ENCODE peak calls at places on chromosome 7, in five cellular contexts. One of them, this sample, is unnamed.

GRCh38 chr7:120915314-120915713 is 35.3 kb upstream of the ING3 start:
- DNase-seq in brain microvascular endothelial cell: no peak
- DNase-seq in cardiac fibroblast: no peak
- DNase-seq in GM06990: no peak
- DNase-seq in fibroblast of pulmonary artery: no peak
- DNase-seq in this sample: no peak

GRCh38 chr7:130970696-130971095 is 236.7 kb upstream of the KLF14 start:
- DNase-seq in cardiac fibroblast: peak
- DNase-seq in GM06990: no peak
- DNase-seq in fibroblast of pulmonary artery: peak
- DNase-seq in brain microvascular endothelial cell: no peak
- DNase-seq in this sample: no peak

GRCh38 chr7:13742719-13743640 is 246.5 kb downstream of the ETV1 start:
- DNase-seq in GM06990: no peak
- DNase-seq in cardiac fibroblast: peak
- DNase-seq in fibroblast of pulmonary artery: peak
- DNase-seq in brain microvascular endothelial cell: peak
- DNase-seq in this sample: peak

GRCh38 chr7:109094-109493 is 83.3 kb upstream of the FAM20C start:
- DNase-seq in brain microvascular endothelial cell: no peak
- DNase-seq in GM06990: no peak
- DNase-seq in cardiac fibroblast: no peak
- DNase-seq in fibroblast of pulmonary artery: no peak
- DNase-seq in this sample: no peak

GRCh38 chr7:618539-619355 is 99.1 kb upstream of the PDGFA start:
- DNase-seq in brain microvascular endothelial cell: no peak
- DNase-seq in fibroblast of pulmonary artery: peak
- DNase-seq in cardiac fibroblast: no peak
- DNase-seq in GM06990: no peak
- DNase-seq in this sample: no peak

GRCh38 chr7:121187676-121188075 is 141.1 kb upstream of the WNT16 start:
- DNase-seq in brain microvascular endothelial cell: no peak
- DNase-seq in fibroblast of pulmonary artery: peak
- DNase-seq in GM06990: no peak
- DNase-seq in cardiac fibroblast: no peak
- DNase-seq in this sample: no peak

GRCh38 chr7:2106920-2107319 is 125.8 kb downstream of the MAD1L1 start:
- DNase-seq in brain microvascular endothelial cell: peak
- DNase-seq in cardiac fibroblast: peak
- DNase-seq in fibroblast of pulmonary artery: no peak
- DNase-seq in GM06990: no peak
- DNase-seq in this sample: no peak

GRCh38 chr7:47806701-47807103 is 141.6 kb downstream of the PKD1L1 start:
- DNase-seq in fibroblast of pulmonary artery: peak
- DNase-seq in GM06990: no peak
- DNase-seq in cardiac fibroblast: peak
- DNase-seq in brain microvascular endothelial cell: no peak
- DNase-seq in this sample: no peak

GRCh38 chr7:83677180-83677866 is 28.4 kb upstream of the SEMA3E start:
- DNase-seq in brain microvascular endothelial cell: peak
- DNase-seq in cardiac fibroblast: peak
- DNase-seq in fibroblast of pulmonary artery: peak
- DNase-seq in GM06990: no peak
- DNase-seq in this sample: no peak

GRCh38 chr7:134212576-134213546 is 85.7 kb downstream of the LRGUK start:
- DNase-seq in GM06990: no peak
- DNase-seq in brain microvascular endothelial cell: peak
- DNase-seq in fibroblast of pulmonary artery: peak
- DNase-seq in cardiac fibroblast: peak
- DNase-seq in this sample: no peak

GRCh38 chr7:105877736-105878135 is 1.3 kb upstream of the ATXN7L1 start:
- DNase-seq in fibroblast of pulmonary artery: peak
- DNase-seq in brain microvascular endothelial cell: no peak
- DNase-seq in cardiac fibroblast: no peak
- DNase-seq in GM06990: no peak
- DNase-seq in this sample: no peak

GRCh38 chr7:26429168-26429567 is 137.5 kb downstream of the SNX10 start:
- DNase-seq in cardiac fibroblast: no peak
- DNase-seq in brain microvascular endothelial cell: no peak
- DNase-seq in GM06990: no peak
- DNase-seq in fibroblast of pulmonary artery: no peak
- DNase-seq in this sample: no peak

GRCh38 chr7:121831320-121831719 is 41.6 kb upstream of the PTPRZ1 start:
- DNase-seq in fibroblast of pulmonary artery: no peak
- DNase-seq in GM06990: no peak
- DNase-seq in cardiac fibroblast: no peak
- DNase-seq in brain microvascular endothelial cell: no peak
- DNase-seq in this sample: no peak

GRCh38 chr7:2515424-2516193 is 4.0 kb upstream of the LFNG start:
- DNase-seq in GM06990: no peak
- DNase-seq in fibroblast of pulmonary artery: no peak
- DNase-seq in brain microvascular endothelial cell: no peak
- DNase-seq in cardiac fibroblast: no peak
- DNase-seq in this sample: no peak

GRCh38 chr7:97733276-97734206 is 1.7 kb downstream of the TAC1 start:
- DNase-seq in GM06990: no peak
- DNase-seq in cardiac fibroblast: no peak
- DNase-seq in fibroblast of pulmonary artery: no peak
- DNase-seq in brain microvascular endothelial cell: no peak
- DNase-seq in this sample: no peak

GRCh38 chr7:96023376-96023775 is 251.0 kb downstream of the DYNC1I1 start:
- DNase-seq in GM06990: no peak
- DNase-seq in brain microvascular endothelial cell: no peak
- DNase-seq in fibroblast of pulmonary artery: no peak
- DNase-seq in cardiac fibroblast: no peak
- DNase-seq in this sample: no peak

DNA sequence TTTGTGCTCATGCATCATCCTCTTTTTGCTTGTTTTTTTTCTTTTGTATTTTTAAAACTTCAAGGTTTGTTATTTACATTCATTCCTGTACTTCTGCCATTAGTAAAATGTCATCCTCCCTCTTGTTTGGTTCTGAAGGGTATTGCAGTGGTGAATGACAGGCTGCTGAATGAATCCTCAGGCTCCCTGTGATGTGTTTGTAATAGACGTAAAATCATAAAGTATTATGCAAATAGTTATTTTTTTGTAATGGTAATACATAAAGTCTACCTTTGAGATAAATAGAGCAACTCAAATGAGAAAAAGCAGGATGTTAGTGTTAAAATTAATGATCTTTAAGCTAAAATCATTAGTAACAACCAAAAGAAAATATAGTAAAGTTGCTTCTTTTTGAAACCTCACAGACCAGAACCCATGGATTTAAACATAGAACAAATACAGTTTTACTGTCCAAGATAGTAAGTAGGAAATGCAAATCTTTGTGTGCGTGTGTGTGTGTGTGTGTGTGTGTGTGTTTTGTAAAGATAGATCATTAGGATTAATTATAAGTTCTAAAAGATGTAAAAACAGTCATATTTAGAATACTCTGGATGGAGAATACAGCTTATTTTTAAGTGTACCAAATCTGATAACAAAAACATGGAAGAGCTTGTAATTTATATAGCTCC is 4.5 kb downstream of the GLCCI1 start:
- DNase-seq in cardiac fibroblast: no peak
- DNase-seq in fibroblast of pulmonary artery: no peak
- DNase-seq in brain microvascular endothelial cell: no peak
- DNase-seq in GM06990: no peak
- DNase-seq in this sample: no peak
- H3K4me3 ChIP-seq in cardiac fibroblast: no peak
- H3K4me3 ChIP-seq in fibroblast of pulmonary artery: no peak
- H3K4me3 ChIP-seq in brain microvascular endothelial cell: no peak
- H3K4me3 ChIP-seq in GM06990: peak
- H3K4me3 ChIP-seq in this sample: peak

GRCh38 chr7:45087301-45088145 is 1.2 kb downstream of the NACAD start:
- DNase-seq in GM06990: no peak
- DNase-seq in fibroblast of pulmonary artery: no peak
- DNase-seq in cardiac fibroblast: no peak
- DNase-seq in brain microvascular endothelial cell: no peak
- DNase-seq in this sample: no peak
- H3K4me3 ChIP-seq in GM06990: no peak
- H3K4me3 ChIP-seq in fibroblast of pulmonary artery: no peak
- H3K4me3 ChIP-seq in cardiac fibroblast: no peak
- H3K4me3 ChIP-seq in brain microvascular endothelial cell: no peak
- H3K4me3 ChIP-seq in this sample: no peak

GRCh38 chr7:132655071-132655761 is 78.9 kb upstream of the PLXNA4 start:
- DNase-seq in brain microvascular endothelial cell: peak
- DNase-seq in cardiac fibroblast: peak
- DNase-seq in GM06990: peak
- DNase-seq in fibroblast of pulmonary artery: peak
- DNase-seq in this sample: no peak
- H3K4me3 ChIP-seq in brain microvascular endothelial cell: peak
- H3K4me3 ChIP-seq in cardiac fibroblast: peak
- H3K4me3 ChIP-seq in GM06990: no peak
- H3K4me3 ChIP-seq in fibroblast of pulmonary artery: peak
- H3K4me3 ChIP-seq in this sample: no peak

DNA sequence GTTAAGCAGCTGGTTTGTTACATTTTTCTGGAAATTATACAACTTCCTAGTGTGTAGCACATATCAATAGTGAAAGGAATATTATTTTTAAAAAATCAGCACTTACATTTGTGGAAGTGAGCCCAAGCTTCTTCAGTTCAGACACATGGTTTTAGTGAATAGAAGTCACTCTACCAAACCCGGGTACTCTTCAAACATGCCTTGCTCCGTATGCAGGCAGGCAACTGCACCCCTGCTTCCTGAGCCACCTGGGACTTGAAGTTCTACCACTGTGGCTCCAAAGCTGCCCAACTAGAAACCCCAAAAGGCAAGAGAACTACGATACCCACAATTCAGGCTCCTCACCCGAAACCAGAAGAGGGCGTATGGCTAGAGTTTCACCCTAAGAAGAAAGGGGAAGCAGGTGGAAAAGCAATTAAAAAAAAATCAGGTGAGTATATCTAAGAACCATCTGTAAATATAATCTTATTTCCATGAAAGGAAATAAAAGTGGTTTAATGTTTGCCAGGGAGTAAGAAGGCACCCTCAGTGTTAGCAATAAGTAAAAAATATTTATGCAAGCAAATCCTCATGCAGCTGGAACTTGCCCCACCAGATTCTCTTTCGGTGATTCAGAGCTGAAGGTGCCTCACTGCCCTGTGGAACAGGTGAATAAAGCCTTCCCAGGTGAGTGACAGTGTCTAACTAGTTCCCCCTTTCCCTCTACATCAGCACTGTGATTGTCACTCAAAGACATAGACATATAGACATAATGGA is at the start of gene MACC1:
- DNase-seq in fibroblast of pulmonary artery: no peak
- DNase-seq in brain microvascular endothelial cell: no peak
- DNase-seq in cardiac fibroblast: no peak
- DNase-seq in GM06990: peak
- DNase-seq in this sample: peak
- H3K4me3 ChIP-seq in fibroblast of pulmonary artery: no peak
- H3K4me3 ChIP-seq in brain microvascular endothelial cell: no peak
- H3K4me3 ChIP-seq in cardiac fibroblast: no peak
- H3K4me3 ChIP-seq in GM06990: peak
- H3K4me3 ChIP-seq in this sample: peak

GRCh38 chr7:24521917-24522583 is 51.2 kb upstream of the PALS2 start:
- DNase-seq in GM06990: no peak
- DNase-seq in fibroblast of pulmonary artery: no peak
- DNase-seq in cardiac fibroblast: no peak
- DNase-seq in brain microvascular endothelial cell: no peak
- DNase-seq in this sample: no peak
- H3K4me3 ChIP-seq in GM06990: no peak
- H3K4me3 ChIP-seq in fibroblast of pulmonary artery: no peak
- H3K4me3 ChIP-seq in cardiac fibroblast: no peak
- H3K4me3 ChIP-seq in brain microvascular endothelial cell: no peak
- H3K4me3 ChIP-seq in this sample: no peak

DNA sequence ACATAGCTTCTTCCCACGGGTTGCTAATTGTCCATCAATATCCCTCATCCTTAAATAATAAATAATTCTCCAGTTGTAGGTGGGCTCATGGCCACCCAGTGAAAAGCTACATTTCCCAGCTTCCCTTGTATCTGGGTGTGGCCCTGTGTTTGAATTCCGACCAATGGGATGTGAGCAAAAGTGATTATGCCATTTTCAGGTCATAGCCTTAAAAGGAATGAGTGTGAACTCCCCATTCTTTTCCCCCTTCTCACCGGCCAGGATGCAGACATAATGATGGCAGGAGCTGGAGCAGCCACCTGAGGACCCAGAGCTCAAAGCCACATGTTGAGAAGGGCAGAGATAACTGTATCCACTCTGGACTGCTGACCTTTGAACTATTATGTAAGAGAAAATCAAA is 30.3 kb upstream of the CALU start:
- DNase-seq in GM06990: no peak
- DNase-seq in fibroblast of pulmonary artery: no peak
- DNase-seq in brain microvascular endothelial cell: no peak
- DNase-seq in cardiac fibroblast: no peak
- DNase-seq in this sample: no peak
- H3K4me3 ChIP-seq in GM06990: no peak
- H3K4me3 ChIP-seq in fibroblast of pulmonary artery: no peak
- H3K4me3 ChIP-seq in brain microvascular endothelial cell: no peak
- H3K4me3 ChIP-seq in cardiac fibroblast: no peak
- H3K4me3 ChIP-seq in this sample: no peak

GRCh38 chr7:95006010-95006409 is 98.6 kb downstream of the PPP1R9A start:
- DNase-seq in fibroblast of pulmonary artery: no peak
- DNase-seq in GM06990: no peak
- DNase-seq in cardiac fibroblast: no peak
- DNase-seq in brain microvascular endothelial cell: no peak
- DNase-seq in this sample: no peak

GRCh38 chr7:95012001-95012400 is 104.6 kb downstream of the PPP1R9A start:
- DNase-seq in fibroblast of pulmonary artery: no peak
- DNase-seq in brain microvascular endothelial cell: no peak
- DNase-seq in cardiac fibroblast: no peak
- DNase-seq in GM06990: no peak
- DNase-seq in this sample: no peak

DNA sequence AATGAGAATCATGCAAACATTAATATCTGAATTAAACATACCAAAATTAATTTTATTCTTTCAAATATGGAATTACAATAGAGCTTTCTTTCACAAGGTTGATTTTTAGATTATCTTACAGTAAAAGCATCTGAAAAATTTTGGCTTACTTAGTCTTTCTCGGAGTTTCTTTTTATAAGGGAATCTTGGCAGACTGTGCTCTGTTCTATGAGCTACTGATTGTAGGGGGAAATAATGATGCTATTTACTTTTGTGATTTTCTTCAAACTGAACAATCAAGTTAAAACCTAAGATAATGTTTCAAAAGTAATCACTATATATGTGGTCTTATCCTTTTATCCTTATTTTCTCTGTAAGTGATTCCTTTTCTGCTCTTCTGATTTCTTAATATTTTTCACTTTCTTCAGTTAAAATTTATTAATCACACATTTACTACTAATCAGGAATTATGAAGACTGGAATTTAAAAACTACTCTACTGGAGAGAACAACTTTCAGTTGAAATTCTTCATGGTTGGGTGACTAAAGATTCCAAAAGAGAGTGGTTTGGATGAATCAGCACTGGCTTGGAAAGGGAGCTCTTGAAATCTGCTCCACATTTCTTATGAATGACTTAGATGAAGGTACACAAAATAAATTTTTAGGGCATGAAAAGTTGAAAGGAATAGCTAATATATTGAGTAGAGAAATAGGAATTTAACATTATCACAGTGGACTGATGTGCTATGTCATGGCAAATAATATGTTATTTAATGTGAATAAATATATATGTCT is 103.9 kb downstream of the PPP1R9A start:
- DNase-seq in brain microvascular endothelial cell: peak
- DNase-seq in GM06990: no peak
- DNase-seq in cardiac fibroblast: peak
- DNase-seq in fibroblast of pulmonary artery: peak
- DNase-seq in this sample: no peak
- H3K4me3 ChIP-seq in brain microvascular endothelial cell: no peak
- H3K4me3 ChIP-seq in GM06990: no peak
- H3K4me3 ChIP-seq in cardiac fibroblast: no peak
- H3K4me3 ChIP-seq in fibroblast of pulmonary artery: no peak
- H3K4me3 ChIP-seq in this sample: no peak

GRCh38 chr7:66413379-66414114 is 208.4 kb downstream of the TPST1 start:
- DNase-seq in fibroblast of pulmonary artery: peak
- DNase-seq in brain microvascular endothelial cell: peak
- DNase-seq in GM06990: peak
- DNase-seq in cardiac fibroblast: peak
- DNase-seq in this sample: no peak
- H3K4me3 ChIP-seq in fibroblast of pulmonary artery: peak
- H3K4me3 ChIP-seq in brain microvascular endothelial cell: peak
- H3K4me3 ChIP-seq in GM06990: peak
- H3K4me3 ChIP-seq in cardiac fibroblast: peak
- H3K4me3 ChIP-seq in this sample: no peak